ENCODE peak calls at places on chromosomes 1 and 21, in nine cellular contexts. K is mesenchymal stem cell; U is heart right ventricle; D is ovary; T is CD8-positive, alpha-beta memory T cell; F is cardiac fibroblast; E is thoracic aorta; V is heart left ventricle; B is colonic mucosa. N is an unnamed sample.

GRCh38 chr1:53568540-53568939 is 109.3 kb downstream of the DMRTB1 start:
- DNase-seq in K (no peak), U (no peak), D (no peak), T (no peak), F (no peak), E (no peak), V (no peak), B (no peak), N (no peak)

GRCh38 chr1:29736582-29737188 is 500.4 kb downstream of the PTPRU start:
- DNase-seq in K (peak; percentile 43), U (no peak), D (no peak), T (no peak), F (peak; percentile 61), E (no peak), V (no peak), B (peak; percentile 42), N (peak; percentile 26)

GRCh38 chr1:38061883-38062328 is 15.3 kb upstream of the POU3F1 start:
- DNase-seq in K (no peak), U (no peak), D (no peak), T (no peak), F (no peak), E (no peak), V (no peak), B (no peak), N (no peak)

GRCh38 chr1:198018529-198018928 is 101.4 kb downstream of the LHX9 start:
- DNase-seq in K (peak; percentile 63), U (no peak), D (no peak), T (no peak), F (peak; percentile 93), E (no peak), V (no peak), B (no peak), N (peak; percentile 91)

GRCh38 chr1:19885821-19886220 is 3.6 kb downstream of the OTUD3 start:
- DNase-seq in K (no peak), U (no peak), D (no peak), T (no peak), F (peak; percentile 37), E (no peak), V (no peak), B (no peak), N (no peak)

GRCh38 chr1:211113566-211113965 is 20.4 kb downstream of the KCNH1 start:
- DNase-seq in K (no peak), U (no peak), D (no peak), T (no peak), F (no peak), E (no peak), V (no peak), B (no peak), N (no peak)

GRCh38 chr21:26519142-26519541 is 53.9 kb downstream of the CYYR1 start:
- DNase-seq in K (no peak), U (no peak), D (no peak), T (no peak), F (no peak), E (no peak), V (no peak), B (no peak), N (no peak)

GRCh38 chr1:24926596-24927249 is 3.4 kb downstream of the RUNX3 start:
- DNase-seq in K (peak; percentile 23), U (no peak), D (no peak), T (peak; percentile 51), F (no peak), E (no peak), V (no peak), B (no peak), N (no peak)

GRCh38 chr21:42566524-42567180 is 53.0 kb downstream of the SLC37A1 start:
- DNase-seq in K (no peak), U (no peak), D (peak; percentile 5), T (peak; percentile 39), F (no peak), E (no peak), V (peak; percentile 13), B (no peak), N (no peak)

GRCh38 chr1:153939476-153939875 is 7.0 kb downstream of the DENND4B start:
- DNase-seq in K (no peak), U (peak; percentile 4), D (no peak), T (no peak), F (no peak), E (no peak), V (no peak), B (no peak), N (no peak)

GRCh38 chr1:153520818-153521476 is 14.8 kb downstream of the S100A6 start:
- DNase-seq in K (no peak), U (no peak), D (no peak), T (no peak), F (no peak), E (no peak), V (no peak), B (peak; percentile 19), N (no peak)

GRCh38 chr1:17192394-17193221 is 12.3 kb upstream of the PADI1 start:
- DNase-seq in K (no peak), U (no peak), D (no peak), T (no peak), F (peak; percentile 41), E (no peak), V (no peak), B (no peak), N (no peak)

GRCh38 chr21:15140321-15141019 is 75.7 kb upstream of the NRIP1 start:
- DNase-seq in K (no peak), U (no peak), D (no peak), T (no peak), F (no peak), E (no peak), V (no peak), B (peak; percentile 91), N (no peak)

GRCh38 chr1:215273838-215274516 is 191.4 kb downstream of the KCNK2 start:
- DNase-seq in K (peak; percentile 83), U (no peak), D (no peak), T (no peak), F (peak; percentile 65), E (no peak), V (no peak), B (no peak), N (peak; percentile 21)

GRCh38 chr21:39675595-39675994 is 62.9 kb downstream of the B3GALT5 start:
- DNase-seq in K (no peak), U (no peak), D (no peak), T (no peak), F (no peak), E (no peak), V (no peak), B (no peak), N (no peak)

GRCh38 chr1:18953656-18954259 is 2.7 kb downstream of the IFFO2 start:
- DNase-seq in K (peak; percentile 10), U (no peak), D (no peak), T (no peak), F (no peak), E (no peak), V (no peak), B (no peak), N (no peak)

GRCh38 chr1:112298558-112298957 is 97.5 kb upstream of the CTTNBP2NL start:
- DNase-seq in K (peak; percentile 48), U (no peak), D (no peak), T (peak; percentile 49), F (peak; percentile 72), E (no peak), V (no peak), B (peak; percentile 58), N (peak; percentile 39)

GRCh38 chr1:21284206-21285137 is 5.8 kb downstream of the ECE1 start:
- DNase-seq in K (no peak), U (no peak), D (no peak), T (no peak), F (no peak), E (no peak), V (no peak), B (no peak), N (no peak)

DNA sequence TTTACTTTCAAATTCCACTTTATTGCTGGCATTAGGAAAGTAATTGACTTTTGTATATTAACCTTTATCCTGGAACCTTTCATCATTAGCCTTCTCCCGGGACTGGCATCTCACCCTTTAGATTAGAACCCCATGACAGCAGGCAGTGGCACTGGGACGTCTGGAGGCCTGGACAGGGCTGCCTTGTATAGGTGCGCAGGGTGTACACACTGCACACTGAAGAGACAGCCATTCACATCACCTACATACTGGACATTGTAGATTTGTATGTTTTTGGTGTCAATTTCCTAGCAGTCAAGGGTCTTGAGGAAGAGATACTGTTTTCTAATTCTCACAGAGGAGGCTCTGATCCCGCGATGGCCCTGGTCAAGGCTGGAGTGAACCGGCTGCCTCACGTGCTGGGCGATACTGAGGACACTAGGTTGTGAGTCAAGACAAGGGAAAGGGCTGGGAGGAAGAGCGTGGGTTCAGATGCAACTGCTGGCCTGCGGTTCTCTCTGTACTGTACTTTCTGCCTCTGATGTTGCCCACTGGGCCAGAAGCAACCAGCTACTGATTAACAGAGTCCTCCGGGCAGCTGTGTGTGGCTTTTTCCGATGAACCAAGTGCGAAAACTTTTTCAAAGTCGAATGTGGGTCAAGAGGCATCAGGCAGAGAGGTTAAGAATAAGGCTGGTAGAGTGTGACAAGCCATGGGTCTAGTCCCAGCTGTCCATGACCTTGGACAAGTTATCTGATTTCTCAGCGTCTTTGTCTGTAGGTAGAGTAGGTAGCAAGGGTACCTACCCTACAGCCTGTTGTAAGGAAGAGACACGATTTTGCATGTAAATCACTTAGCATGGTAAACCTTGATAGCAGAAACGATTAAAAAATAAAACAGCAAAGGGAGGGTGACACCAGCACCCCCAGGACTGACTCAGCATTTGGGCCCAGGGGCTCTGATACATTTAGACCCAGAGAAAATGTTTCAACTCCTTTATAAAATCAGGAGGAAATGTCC is 38.2 kb upstream of the SLC25A33 start:
- DNase-seq in K (no peak), U (no peak), D (no peak), T (no peak), F (no peak), E (no peak), V (no peak), B (no peak), N (no peak)
- H3K4me3 ChIP-seq in K (no peak overlapping the region), U (no peak overlapping the region), D (no peak overlapping the region), T (no peak overlapping the region), F (no peak overlapping the region), E (no peak overlapping the region), V (no peak overlapping the region), B (no peak overlapping the region), N (no peak overlapping the region)

GRCh38 chr21:41168391-41169257 is 664 bp downstream of the BACE2 start:
- DNase-seq in K (no peak), U (peak; percentile 48), D (peak; percentile 40), T (no peak), F (peak; percentile 64), E (peak; percentile 38), V (peak; percentile 70), B (peak; percentile 67), N (no peak)
- H3K4me3 ChIP-seq in K (peak overlapping the region; percentile 82), U (peak overlapping the region; percentile 88), D (peak overlapping the region; percentile 70), T (no peak overlapping the region), F (peak overlapping the region; percentile 70), E (peak overlapping the region; percentile 97), V (peak overlapping the region; percentile 73), B (peak overlapping the region; percentile 71), N (peak overlapping the region; percentile 36)

GRCh38 chr1:156816561-156817328 is at the start of gene SH2D2A:
- DNase-seq in K (no peak), U (peak; percentile 45), D (no peak), T (peak; percentile 99), F (peak; percentile 67), E (no peak), V (peak; percentile 62), B (peak; percentile 50), N (no peak)
- H3K4me3 ChIP-seq in K (no peak within 1 kb of the TSS), U (peak within 1 kb of the TSS; percentile 37), D (no peak within 1 kb of the TSS), T (peak within 1 kb of the TSS; percentile 68), F (no peak within 1 kb of the TSS), E (peak within 1 kb of the TSS; percentile 33), V (peak within 1 kb of the TSS; percentile 35), B (no peak within 1 kb of the TSS), N (no peak within 1 kb of the TSS)

DNA sequence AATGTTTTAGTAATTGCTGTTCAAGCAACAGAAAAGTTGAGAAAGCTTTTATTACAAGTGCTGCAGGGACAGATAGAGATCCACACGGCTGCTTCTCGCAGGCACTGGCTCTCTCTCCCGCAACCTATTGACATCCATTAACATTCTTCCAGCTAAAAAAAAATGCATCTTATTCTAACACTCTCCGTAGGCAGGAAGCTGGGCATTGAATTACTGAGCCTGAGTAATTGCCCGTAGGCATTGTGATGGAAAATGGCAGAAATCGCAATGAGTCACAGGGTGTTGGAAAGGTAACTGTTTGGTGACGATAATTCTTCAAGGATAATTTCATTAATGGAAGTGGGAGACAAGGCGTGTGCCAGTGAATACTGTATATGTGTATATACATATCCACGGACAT is 567.4 kb downstream of the NPHP4 start:
- DNase-seq in K (no peak), U (no peak), D (no peak), T (no peak), F (no peak), E (no peak), V (no peak), B (no peak), N (no peak)
- H3K4me3 ChIP-seq in K (no peak overlapping the region), U (no peak overlapping the region), D (no peak overlapping the region), T (no peak overlapping the region), F (no peak overlapping the region), E (no peak overlapping the region), V (no peak overlapping the region), B (no peak overlapping the region), N (no peak overlapping the region)

N was measured in SJSA1.